ENCODE peak calls at places on chromosomes 2 and 18, in ten cellular contexts. T is Panc1, M is upper lobe of left lung, C is spleen, W is K562, J is sigmoid colon, K is suprapubic skin, G is endothelial cell of umbilical vein, N is breast epithelium, X is vagina. U is an unnamed sample.

GRCh38 chr18:12516049-12516677 is 108.4 kb downstream of the PRELID3A start:
- DNase-seq in T (no peak), M (no peak), C (no peak), W (peak; percentile 40), J (no peak), K (no peak), G (peak; percentile 60), N (no peak), X (no peak), U (no peak)

GRCh38 chr2:20091305-20091991 is 40.0 kb upstream of the LAPTM4A start:
- DNase-seq in T (no peak), M (no peak), C (no peak), W (peak; percentile 57), J (peak; percentile 94), K (no peak), G (peak; percentile 61), N (peak; percentile 60), X (peak; percentile 93), U (no peak)

GRCh38 chr2:22855761-22856184 is 529.2 kb upstream of the KLHL29 start:
- DNase-seq in T (no peak), M (no peak), C (no peak), W (no peak), J (no peak), K (no peak), G (no peak), N (no peak), X (no peak), U (no peak)

GRCh38 chr2:128301501-128301966 is 17.1 kb downstream of the HS6ST1 start:
- DNase-seq in T (no peak), M (no peak), C (peak; percentile 65), W (no peak), J (peak; percentile 84), K (no peak), G (no peak), N (no peak), X (no peak), U (no peak)

GRCh38 chr2:240128608-240129144 is 7.4 kb downstream of the COPS9 start:
- DNase-seq in T (no peak), M (peak; percentile 10), C (peak; percentile 62), W (no peak), J (no peak), K (peak; percentile 48), G (no peak), N (no peak), X (no peak), U (no peak)

GRCh38 chr18:11808001-11808855 is 43.0 kb upstream of the CHMP1B start:
- DNase-seq in T (peak; percentile 59), M (no peak), C (no peak), W (no peak), J (no peak), K (no peak), G (no peak), N (no peak), X (no peak), U (no peak)

GRCh38 chr2:189835855-189836558 is 51.8 kb downstream of the PMS1 start:
- DNase-seq in T (no peak), M (no peak), C (no peak), W (no peak), J (no peak), K (no peak), G (no peak), N (no peak), X (no peak), U (no peak)

GRCh38 chr2:55742996-55743395 is 49.4 kb upstream of the PNPT1 start:
- DNase-seq in T (no peak), M (no peak), C (no peak), W (no peak), J (no peak), K (no peak), G (no peak), N (no peak), X (no peak), U (no peak)

GRCh38 chr2:172701250-172701649 is 34.4 kb upstream of the RAPGEF4 start:
- DNase-seq in T (no peak), M (no peak), C (no peak), W (no peak), J (no peak), K (no peak), G (peak; percentile 58), N (no peak), X (no peak), U (no peak)

GRCh38 chr18:79068946-79069791 is at the start of gene ATP9B:
- DNase-seq in T (peak; percentile 87), M (peak; percentile 97), C (peak; percentile 99), W (peak; percentile 92), J (peak; percentile 99), K (peak; percentile 98), G (peak; percentile 99), N (peak; percentile 96), X (peak; percentile 99), U (peak; percentile 96)
- H3K27ac ChIP-seq in T (peak within 1 kb of the TSS; percentile 93), M (peak within 1 kb of the TSS; percentile 96), C (peak within 1 kb of the TSS; percentile 98), W (peak within 1 kb of the TSS; percentile 92), J (peak within 1 kb of the TSS; percentile 96), K (peak within 1 kb of the TSS; percentile 90), G (peak within 1 kb of the TSS; percentile 54), N (peak within 1 kb of the TSS; percentile 95), X (peak within 1 kb of the TSS; percentile 96), U (peak within 1 kb of the TSS; percentile 95)

GRCh38 chr18:27242392-27243047 is 57.4 kb upstream of the CHST9 start:
- DNase-seq in T (no peak), M (no peak), C (no peak), W (no peak), J (no peak), K (no peak), G (no peak), N (no peak), X (no peak), U (no peak)

GRCh38 chr18:27240383-27240782 is 55.3 kb upstream of the CHST9 start:
- DNase-seq in T (no peak), M (no peak), C (no peak), W (no peak), J (no peak), K (no peak), G (no peak), N (no peak), X (no peak), U (no peak)

GRCh38 chr18:27244259-27244658 is 59.2 kb upstream of the CHST9 start:
- DNase-seq in T (no peak), M (no peak), C (no peak), W (no peak), J (no peak), K (no peak), G (no peak), N (no peak), X (no peak), U (no peak)

GRCh38 chr18:27235218-27235870 is 50.2 kb upstream of the CHST9 start:
- DNase-seq in T (no peak), M (no peak), C (no peak), W (no peak), J (no peak), K (no peak), G (no peak), N (no peak), X (no peak), U (no peak)

GRCh38 chr18:27239669-27240068 is 54.6 kb upstream of the CHST9 start:
- DNase-seq in T (no peak), M (no peak), C (no peak), W (no peak), J (no peak), K (no peak), G (no peak), N (no peak), X (no peak), U (no peak)
- TF ChIP-seq POLR2AphosphoS5 in T (no peak), M (no peak), C (no peak), W (no peak), J (no peak), K (no peak), G (no peak), N (no peak), X (no peak), U (no peak)

GRCh38 chr18:33421225-33421624 is 19.3 kb downstream of the CCDC178 start:
- DNase-seq in T (no peak), M (no peak), C (no peak), W (no peak), J (no peak), K (no peak), G (no peak), N (no peak), X (no peak), U (peak; percentile 48)

GRCh38 chr18:33424266-33424946 is 16.1 kb downstream of the CCDC178 start:
- DNase-seq in T (no peak), M (no peak), C (no peak), W (peak; percentile 23), J (no peak), K (no peak), G (no peak), N (no peak), X (no peak), U (no peak)
- H3K4me1 ChIP-seq in T (peaks cover 3% of the 10 kb centered on the region), M (no peaks in the 10 kb centered on the region), C (no peaks in the 10 kb centered on the region), W (no peaks in the 10 kb centered on the region), J (no peaks in the 10 kb centered on the region), K (no peaks in the 10 kb centered on the region), G (no peaks in the 10 kb centered on the region), N (no peaks in the 10 kb centered on the region), X (peaks cover 6% of the 10 kb centered on the region), U (no peaks in the 10 kb centered on the region)

DNA sequence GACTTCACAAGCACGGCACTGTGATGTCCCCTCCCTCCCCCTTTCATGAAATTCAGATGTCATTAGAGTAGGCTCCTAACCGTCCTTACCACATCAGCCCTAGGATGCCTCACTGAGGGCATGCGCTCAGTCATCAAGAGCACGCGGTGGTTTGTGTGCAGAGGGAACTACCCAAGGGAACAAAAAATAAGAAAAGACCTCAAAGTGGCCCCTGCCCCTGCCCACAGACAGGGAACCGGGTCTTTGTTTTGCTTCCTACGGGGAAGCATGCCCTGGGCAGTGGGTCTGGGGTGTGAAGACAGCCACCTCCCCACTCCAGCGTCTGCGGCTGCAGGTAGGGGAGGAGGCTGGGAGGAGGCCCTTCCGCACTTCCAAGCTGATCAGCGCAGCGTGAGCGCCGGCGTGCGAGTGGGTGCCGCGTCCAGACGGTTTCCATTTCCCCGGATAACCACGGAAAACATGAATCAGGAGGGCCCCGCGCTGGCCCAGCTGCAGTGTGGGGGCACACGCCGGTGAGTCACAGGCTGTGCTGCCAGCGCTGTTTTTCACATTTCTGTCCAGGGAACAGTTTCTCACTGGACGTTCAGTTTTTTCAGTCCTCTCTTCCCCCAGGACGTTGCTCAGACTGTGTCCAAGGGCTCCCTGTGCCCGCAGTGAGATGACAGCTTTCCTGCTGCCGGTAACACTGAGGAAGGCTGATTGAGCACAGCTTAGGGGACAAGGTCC is 70.6 kb downstream of the COPS8 start:
- DNase-seq in T (no peak), M (no peak), C (peak; percentile 60), W (no peak), J (peak; percentile 88), K (peak; percentile 85), G (peak; percentile 69), N (no peak), X (peak; percentile 89), U (no peak)
- H3K27ac ChIP-seq in T (peak overlapping the region; percentile 66), M (peak overlapping the region; percentile 55), C (no peak overlapping the region), W (no peak overlapping the region), J (peak overlapping the region; percentile 39), K (peak overlapping the region; percentile 90), G (peak overlapping the region; percentile 4), N (peak overlapping the region; percentile 81), X (peak overlapping the region; percentile 98), U (peak overlapping the region; percentile 64)

DNA sequence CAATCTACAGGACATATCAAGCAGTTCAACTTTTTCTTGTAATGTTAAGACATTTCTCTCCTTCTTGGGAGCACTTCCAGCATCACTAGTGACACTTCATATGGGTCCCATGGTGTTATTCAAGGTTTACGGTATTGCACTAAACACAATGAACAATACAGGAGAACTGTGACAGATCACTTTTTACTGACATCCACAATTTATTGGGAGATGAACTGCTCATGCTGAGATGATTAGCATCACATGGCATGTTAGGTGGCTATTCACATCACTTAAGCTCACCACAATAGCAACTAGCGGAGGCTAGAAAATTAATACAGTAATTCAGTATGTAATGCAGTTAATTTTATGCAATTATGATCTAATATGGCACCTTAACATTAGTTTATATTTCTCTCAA is 264.4 kb downstream of the ERBB4 start:
- DNase-seq in T (no peak), M (no peak), C (no peak), W (no peak), J (no peak), K (no peak), G (no peak), N (no peak), X (no peak), U (no peak)
- TF ChIP-seq POLR2AphosphoS5 in T (no peak), M (no peak), C (no peak), W (no peak), J (no peak), K (no peak), G (no peak), N (no peak), X (no peak), U (no peak)

U was measured in prostate gland.